ENCODE peak calls at places on chromosome 18, in five cellular contexts. O is A549, C is K562, Y is HepG2, L is H1. H is an unnamed sample.

GRCh38 chr18:10131783-10132381 is 218.1 kb downstream of the VAPA start:
- DNase-seq in O (no peak), C (no peak), Y (no peak), L (peak; percentile 60), H (no peak)

GRCh38 chr18:61572871-61573270 is 239.6 kb downstream of the CDH20 start:
- DNase-seq in O (no peak), C (no peak), Y (no peak), L (no peak), H (peak; percentile 58)

GRCh38 chr18:24695168-24695567 is 234.7 kb downstream of the HRH4 start:
- DNase-seq in O (no peak), C (no peak), Y (no peak), L (no peak), H (peak; percentile 52)

GRCh38 chr18:65587491-65587890 is 163.3 kb upstream of the CDH7 start:
- DNase-seq in O (no peak), C (no peak), Y (no peak), L (no peak), H (no peak)

GRCh38 chr18:79934311-79935097 is 16.9 kb downstream of the SLC66A2 start:
- DNase-seq in O (no peak), C (no peak), Y (peak; percentile 99), L (peak; percentile 44), H (no peak)

GRCh38 chr18:51342815-51343214 is 145.3 kb upstream of the MEX3C start:
- DNase-seq in O (peak; percentile 4), C (no peak), Y (peak; percentile 7), L (no peak), H (peak; percentile 1)

GRCh38 chr18:34153711-34154110 is 71.0 kb downstream of the NOL4 start:
- DNase-seq in O (no peak), C (no peak), Y (peak; percentile 23), L (no peak), H (peak; percentile 16)

GRCh38 chr18:56574827-56575226 is 63.6 kb downstream of the TXNL1 start:
- DNase-seq in O (no peak), C (no peak), Y (no peak), L (no peak), H (peak; percentile 35)

GRCh38 chr18:48124857-48125626 is 194.6 kb upstream of the SMAD2 start:
- DNase-seq in O (no peak), C (no peak), Y (no peak), L (no peak), H (no peak)

GRCh38 chr18:75208055-75208835 is 694 bp downstream of the PTGR3 start:
- DNase-seq in O (no peak), C (peak; percentile 22), Y (peak; percentile 18), L (peak; percentile 62), H (peak; percentile 60)
- TF ChIP-seq MAFK in O (no peak), C (no peak), Y (no peak), L (no peak), H (no peak)

GRCh38 chr18:46166261-46166970 is 62.2 kb downstream of the HAUS1 start:
- DNase-seq in O (no peak), C (no peak), Y (no peak), L (no peak), H (no peak)
- TF ChIP-seq RFX5 in O (no peak), C (no peak), Y (no peak), L (no peak), H (no peak)

GRCh38 chr18:58005036-58005435 is 39.0 kb upstream of the NEDD4L start:
- DNase-seq in O (no peak), C (no peak), Y (no peak), L (no peak), H (peak; percentile 40)
- TF ChIP-seq MAFK in O (no peak), C (no peak), Y (no peak), L (no peak), H (no peak)

GRCh38 chr18:32302806-32303205 is 113.0 kb downstream of the MEP1B start:
- DNase-seq in O (no peak), C (no peak), Y (no peak), L (no peak), H (no peak)

GRCh38 chr18:32310119-32310518 is 120.3 kb downstream of the MEP1B start:
- DNase-seq in O (no peak), C (no peak), Y (no peak), L (no peak), H (peak; percentile 89)

GRCh38 chr18:32303400-32303799 is 113.6 kb downstream of the MEP1B start:
- DNase-seq in O (no peak), C (no peak), Y (no peak), L (no peak), H (no peak)

DNA sequence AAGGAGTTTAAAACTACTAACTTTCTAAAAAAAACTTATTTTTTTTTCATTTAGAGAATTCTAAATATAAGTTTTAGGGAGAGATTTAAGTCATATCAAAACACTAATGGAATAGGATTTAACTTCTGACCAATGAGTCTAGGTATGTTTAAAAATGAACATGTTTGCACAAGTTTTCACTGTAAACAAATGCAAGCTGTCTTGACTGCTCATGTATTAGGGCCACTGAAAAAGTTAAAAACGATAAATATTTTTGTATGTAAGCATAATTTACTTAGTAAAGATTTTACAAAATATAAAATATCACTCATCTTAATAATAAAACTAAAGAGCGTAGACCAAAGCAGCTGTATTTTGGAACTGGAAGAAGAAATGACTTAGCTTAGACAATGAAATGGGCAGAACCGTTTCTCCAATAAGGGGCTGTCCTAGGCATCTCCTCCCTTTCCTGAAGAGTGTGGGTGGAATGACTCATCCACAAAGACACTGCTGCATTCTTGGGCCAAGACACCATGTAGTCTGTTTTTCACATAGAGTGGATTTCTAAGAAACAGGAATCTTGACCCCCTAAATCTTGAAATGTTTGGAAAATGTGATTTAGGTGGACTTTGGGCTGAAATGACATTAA is 118.8 kb downstream of the MEP1B start:
- DNase-seq in O (peak; percentile 36), C (no peak), Y (no peak), L (no peak), H (peak; percentile 94)
- TF ChIP-seq RFX5 in O (no peak), C (no peak), Y (no peak), L (no peak), H (no peak)